ENCODE peak calls at places on chromosomes 1 and 21, in five cellular contexts. B is GM12878, W is HepG2, D is H1, H is K562. Q is an unnamed sample. For H3K36me3, the result is how much of the 10 kb centered on the place peaks cover.

GRCh38 chr1:35809156-35810095 is 1.6 kb downstream of the AGO4 start:
- DNase-seq in H (no peak), B (no peak), W (no peak), D (no peak), Q (no peak)

GRCh38 chr21:31514598-31514997 is 144.9 kb upstream of the SOD1 start:
- DNase-seq in H (no peak), D (no peak), W (no peak), B (no peak), Q (peak)

GRCh38 chr21:29322570-29322957 is 23.8 kb downstream of the BACH1 start:
- DNase-seq in W (no peak), B (no peak), D (no peak), H (no peak), Q (no peak)

GRCh38 chr1:29651684-29652665 is 415.7 kb downstream of the PTPRU start:
- DNase-seq in D (no peak), B (no peak), H (no peak), W (no peak), Q (peak)

GRCh38 chr1:38962113-38962512 is 20.5 kb upstream of the RHBDL2 start:
- DNase-seq in W (no peak), D (no peak), B (no peak), H (no peak), Q (no peak)

GRCh38 chr1:183301239-183301638 is 115.2 kb downstream of the LAMC2 start:
- DNase-seq in D (no peak), B (no peak), W (no peak), H (no peak), Q (no peak)

GRCh38 chr1:17795836-17796645 is 40.9 kb downstream of the ACTL8 start:
- DNase-seq in W (no peak), D (no peak), H (no peak), B (no peak), Q (no peak)

GRCh38 chr1:175313672-175314225 is 121.2 kb upstream of the KIAA0040 start:
- DNase-seq in B (no peak), D (no peak), W (peak), H (no peak), Q (no peak)

GRCh38 chr1:3530931-3531818 is 76.7 kb downstream of the ARHGEF16 start:
- DNase-seq in H (peak), W (peak), B (no peak), D (peak), Q (peak)

GRCh38 chr1:246199086-246199485 is 308.0 kb downstream of the SMYD3 start:
- DNase-seq in D (no peak), W (no peak), B (no peak), H (no peak), Q (no peak)

GRCh38 chr1:227894306-227894721 is 53.4 kb downstream of the WNT9A start:
- DNase-seq in B (no peak), D (no peak), W (no peak), H (no peak), Q (no peak)

GRCh38 chr1:71071720-71072119 is 9.1 kb downstream of the ZRANB2 start:
- DNase-seq in H (no peak), D (no peak), B (no peak), W (no peak), Q (no peak)

GRCh38 chr1:235470741-235471439 is 33.4 kb downstream of the B3GALNT2 start:
- DNase-seq in H (no peak), B (no peak), D (no peak), W (no peak), Q (no peak)

GRCh38 chr1:42684139-42684538 is 1.9 kb downstream of the YBX1 start:
- DNase-seq in W (peak), B (no peak), H (no peak), D (no peak), Q (peak)

GRCh38 chr1:228956864-228957263 is 221.6 kb downstream of the RHOU start:
- DNase-seq in H (no peak), D (no peak), B (no peak), W (no peak), Q (no peak)

GRCh38 chr1:110645962-110646735 is 28.6 kb downstream of the KCNA3 start:
- DNase-seq in W (no peak), H (no peak), B (no peak), D (no peak), Q (no peak)

GRCh38 chr1:109618614-109619404 is 607 bp downstream of the GNAT2 start:
- DNase-seq in D (no peak), W (peak), B (no peak), H (no peak), Q (no peak)

GRCh38 chr1:65075123-65075976 is 72.7 kb upstream of the AK4 start:
- DNase-seq in B (no peak), H (peak), D (no peak), W (peak), Q (peak)

GRCh38 chr21:31416465-31416864 is 72.4 kb upstream of the TIAM1 start:
- DNase-seq in D (no peak), H (no peak), W (no peak), B (no peak), Q (no peak)

GRCh38 chr1:37177230-37177864 is 143.0 kb upstream of the GRIK3 start:
- DNase-seq in H (peak), D (peak), B (no peak), W (peak), Q (peak)

GRCh38 chr21:25790122-25790951 is 55.6 kb downstream of the GABPA start:
- DNase-seq in H (no peak), D (no peak), B (no peak), W (peak), Q (peak)

GRCh38 chr21:41892726-41893125 is 13.6 kb upstream of the PRDM15 start:
- DNase-seq in D (no peak), B (no peak), H (no peak), W (no peak), Q (no peak)

GRCh38 chr1:243447342-243447741 is 191.5 kb downstream of the SDCCAG8 start:
- DNase-seq in B (no peak), W (no peak), H (peak), D (no peak), Q (no peak)

GRCh38 chr21:25700741-25701140 is 34.0 kb downstream of the ATP5PF start:
- DNase-seq in W (no peak), H (no peak), B (no peak), D (no peak), Q (no peak)

GRCh38 chr21:34123609-34124008 is 50.2 kb downstream of the MRPS6 start:
- DNase-seq in B (no peak), H (no peak), W (no peak), D (no peak), Q (no peak)
- H3K36me3 ChIP-seq in B (under half), H (under half), W (under half), D (under half), Q (under half)

GRCh38 chr1:59819566-59820438 is 5.1 kb downstream of the HOOK1 start:
- DNase-seq in D (no peak), H (no peak), W (no peak), B (no peak), Q (no peak)

GRCh38 chr1:59816318-59816878 is 1.6 kb downstream of the HOOK1 start:
- DNase-seq in B (no peak), H (no peak), W (no peak), D (no peak), Q (no peak)

GRCh38 chr1:59814180-59814900 is 409 bp upstream of the HOOK1 start:
- DNase-seq in D (peak), B (peak), W (peak), H (no peak), Q (peak)

GRCh38 chr1:59815892-59816291 is 1.1 kb downstream of the HOOK1 start:
- DNase-seq in H (no peak), B (no peak), D (no peak), W (peak), Q (no peak)

DNA sequence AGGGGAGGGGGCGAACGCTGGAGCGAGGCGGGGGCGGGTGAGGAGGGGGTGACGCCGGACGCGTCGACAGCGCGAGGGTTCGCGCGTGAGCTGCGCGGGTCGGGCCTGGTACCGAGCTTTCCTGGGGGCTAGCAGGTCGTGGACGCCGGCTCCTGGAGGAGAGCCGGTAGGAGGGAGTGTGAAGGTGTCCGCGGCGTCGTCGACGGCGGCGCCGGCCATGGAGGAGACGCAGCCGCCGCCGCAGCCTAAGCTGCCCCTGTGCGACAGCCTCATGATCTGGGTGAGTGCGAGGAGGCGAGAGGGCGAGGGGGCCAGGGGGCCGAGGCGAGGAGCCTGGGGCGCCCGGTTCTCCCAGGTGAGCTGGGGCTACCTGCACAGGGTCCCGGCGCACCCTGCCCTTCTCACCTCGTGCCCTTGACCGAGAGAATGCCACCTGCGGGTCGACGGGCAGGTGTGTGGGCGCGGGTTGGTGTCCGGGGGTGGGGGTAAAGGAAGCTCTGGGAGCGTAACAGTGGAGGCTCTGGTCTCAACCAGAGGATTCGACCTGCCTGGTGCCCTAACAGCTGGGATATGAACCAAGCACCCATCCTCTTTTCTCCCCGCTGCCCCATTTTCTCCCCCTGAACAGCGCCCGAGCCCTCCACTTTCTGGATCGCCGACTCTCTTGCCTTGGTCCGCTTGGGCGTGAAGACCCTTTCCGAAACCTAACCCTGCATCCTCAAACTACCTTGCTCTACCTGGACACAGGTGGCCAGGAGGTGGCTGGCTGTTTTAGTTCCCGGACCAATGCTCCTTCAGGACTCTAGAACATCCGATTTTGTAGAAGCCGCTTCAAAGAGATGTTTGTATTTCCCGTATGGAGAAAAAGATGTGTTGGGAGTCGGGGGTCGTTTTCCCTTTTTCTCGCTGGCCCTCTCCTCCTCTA is at the start of gene HOOK1:
- DNase-seq in B (no peak), W (no peak), H (no peak), D (peak), Q (no peak)
- TF ChIP-seq TAF1 in B (no peak), W (peak), H (no peak), D (peak), Q (no peak)

DNA sequence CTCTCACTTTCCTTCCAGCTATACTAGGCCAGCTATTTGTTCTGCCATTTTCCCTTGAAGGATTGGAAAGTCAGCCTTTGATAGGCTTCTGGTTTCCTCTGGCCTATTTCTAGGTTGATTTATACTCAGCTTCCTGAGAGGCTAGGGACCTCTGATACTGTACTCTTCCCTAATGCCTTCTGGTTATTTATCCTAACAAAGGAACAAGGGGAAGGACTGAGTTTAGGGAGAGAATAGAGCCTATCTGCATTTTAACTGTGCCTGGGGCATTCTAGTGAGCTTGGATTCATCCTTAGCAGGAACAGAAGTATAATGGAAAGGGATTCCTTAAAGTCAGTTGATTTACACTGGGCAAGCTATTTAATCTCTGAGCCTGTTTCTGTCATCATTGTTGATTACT is 11.8 kb upstream of the TMEM39B start:
- DNase-seq in H (no peak), B (no peak), W (no peak), D (no peak), Q (no peak)
- H3K36me3 ChIP-seq in H (half or more), B (under half), W (under half), D (under half), Q (half or more)

DNA sequence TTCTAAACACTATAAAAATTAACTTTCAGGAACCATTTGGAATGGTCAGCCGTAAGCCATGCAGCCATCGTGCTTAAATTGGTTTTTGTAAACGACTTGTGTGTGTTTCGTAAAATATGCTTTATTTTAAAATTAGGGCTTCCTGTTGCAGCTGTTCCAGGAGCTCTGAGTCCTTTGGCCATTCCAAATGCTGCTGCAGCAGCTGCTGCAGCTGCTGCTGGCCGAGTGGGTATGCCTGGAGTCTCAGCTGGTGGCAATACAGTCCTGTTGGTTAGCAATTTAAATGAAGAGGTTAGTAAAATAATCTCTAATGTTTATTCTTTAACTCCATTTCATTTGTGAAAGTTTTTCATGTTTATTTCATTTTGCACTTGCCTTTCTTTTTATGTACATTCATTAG is 83.1 kb downstream of the PTBP2 start:
- DNase-seq in D (no peak), B (no peak), W (no peak), H (no peak), Q (no peak)
- TF ChIP-seq TAF1 in D (no peak), B (no peak), W (no peak), H (no peak), Q (no peak)

DNA sequence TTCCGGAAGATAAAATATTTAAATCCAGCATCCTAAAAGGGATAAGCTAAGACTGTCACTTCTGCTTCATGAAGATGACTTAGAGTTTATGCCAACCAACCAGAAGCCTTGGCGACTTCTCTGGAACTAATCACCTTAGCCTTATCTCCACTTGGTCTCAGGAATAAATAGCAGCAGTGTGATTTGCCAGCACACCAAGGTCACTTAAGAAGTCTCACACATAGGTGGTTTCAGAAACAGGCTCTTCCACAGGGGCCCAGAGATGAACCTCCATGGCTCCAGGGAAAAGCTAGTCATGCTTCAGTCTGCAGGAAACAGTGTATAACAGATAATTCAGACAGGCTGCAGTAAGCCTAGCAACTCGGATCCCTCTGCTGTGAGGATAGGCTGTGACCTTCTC is 84.8 kb downstream of the WLS start:
- DNase-seq in H (no peak), W (no peak), B (no peak), D (no peak), Q (no peak)
- H3K36me3 ChIP-seq in H (under half), W (under half), B (under half), D (under half), Q (half or more)

DNA sequence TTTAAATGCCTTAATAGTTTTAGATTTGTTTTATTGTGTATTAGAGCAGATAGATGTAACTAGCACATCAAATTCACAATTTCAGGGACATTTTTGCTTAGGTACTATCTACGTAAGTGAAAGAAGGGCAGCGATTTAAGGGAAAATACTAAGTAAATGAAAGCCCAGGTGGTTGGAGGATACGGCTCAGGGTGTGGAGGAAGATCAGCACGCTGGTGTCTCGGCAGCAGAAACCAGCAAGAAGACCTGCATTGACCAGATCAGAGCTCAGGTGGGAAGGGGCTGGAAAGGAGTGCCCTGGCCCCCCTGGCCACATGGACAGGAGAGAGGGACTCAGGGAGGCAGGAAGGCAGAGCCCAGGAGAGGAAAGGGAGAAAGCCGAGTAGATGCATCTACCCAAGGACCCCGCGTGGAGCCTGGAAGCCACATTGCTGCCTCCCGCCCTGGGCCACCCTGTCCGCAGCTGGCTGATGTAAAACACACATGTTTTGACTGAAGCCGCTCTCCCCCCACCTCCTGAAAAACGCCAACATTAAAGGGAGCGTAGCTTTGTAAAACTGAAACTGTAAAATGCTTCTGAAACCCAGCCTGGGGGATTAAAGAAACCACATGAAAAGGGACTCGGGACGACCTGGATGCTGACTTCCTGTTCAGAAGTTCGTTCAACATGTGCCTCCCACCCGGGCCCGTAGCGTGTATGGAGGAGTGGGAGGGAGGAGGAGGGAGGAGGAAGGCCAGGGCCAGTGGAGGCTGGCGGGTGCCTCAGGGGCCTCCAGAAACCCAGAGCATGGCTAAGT is 72.6 kb upstream of the TARDBP start:
- DNase-seq in W (peak), H (no peak), B (peak), D (no peak), Q (peak)
- TF ChIP-seq TAF1 in W (no peak), H (no peak), B (no peak), D (no peak), Q (no peak)

GRCh38 chr1:203045821-203046594 is 19.7 kb downstream of the PPFIA4 start:
- DNase-seq in B (no peak), H (no peak), D (no peak), W (no peak), Q (no peak)
- H3K36me3 ChIP-seq in B (under half), H (under half), D (under half), W (under half), Q (under half)

GRCh38 chr1:66932291-66932690 is 7.5 kb downstream of the MIER1 start:
- DNase-seq in W (no peak), H (no peak), D (no peak), B (no peak), Q (no peak)

GRCh38 chr1:66930823-66931174 is 6.0 kb downstream of the MIER1 start:
- DNase-seq in W (no peak), D (no peak), B (no peak), H (no peak), Q (no peak)

GRCh38 chr1:66929999-66930822 is 5.4 kb downstream of the MIER1 start:
- DNase-seq in W (peak), B (peak), H (peak), D (peak), Q (peak)

GRCh38 chr1:66929691-66929998 is 4.9 kb downstream of the MIER1 start:
- DNase-seq in W (no peak), H (no peak), B (no peak), D (no peak), Q (no peak)

GRCh38 chr1:66931548-66932124 is 6.8 kb downstream of the MIER1 start:
- DNase-seq in H (no peak), B (no peak), W (no peak), D (no peak), Q (no peak)
- TF ChIP-seq TAF1 in H (no peak), B (no peak), W (no peak), D (no peak), Q (no peak)

GRCh38 chr1:53766766-53767409 is 27.9 kb upstream of the GLIS1 start:
- DNase-seq in W (no peak), B (no peak), H (no peak), D (no peak), Q (no peak)

GRCh38 chr1:53766194-53766748 is 27.3 kb upstream of the GLIS1 start:
- DNase-seq in B (no peak), W (no peak), H (no peak), D (no peak), Q (no peak)

GRCh38 chr1:53769780-53770179 is 30.8 kb upstream of the GLIS1 start:
- DNase-seq in B (no peak), D (no peak), W (no peak), H (no peak), Q (no peak)

GRCh38 chr1:53771648-53772047 is 32.7 kb upstream of the GLIS1 start:
- DNase-seq in H (no peak), D (no peak), W (no peak), B (no peak), Q (no peak)

GRCh38 chr1:53769184-53769583 is 30.2 kb upstream of the GLIS1 start:
- DNase-seq in B (no peak), W (no peak), D (no peak), H (no peak), Q (no peak)
- H3K36me3 ChIP-seq in B (under half), W (under half), D (under half), H (half or more), Q (under half)

DNA sequence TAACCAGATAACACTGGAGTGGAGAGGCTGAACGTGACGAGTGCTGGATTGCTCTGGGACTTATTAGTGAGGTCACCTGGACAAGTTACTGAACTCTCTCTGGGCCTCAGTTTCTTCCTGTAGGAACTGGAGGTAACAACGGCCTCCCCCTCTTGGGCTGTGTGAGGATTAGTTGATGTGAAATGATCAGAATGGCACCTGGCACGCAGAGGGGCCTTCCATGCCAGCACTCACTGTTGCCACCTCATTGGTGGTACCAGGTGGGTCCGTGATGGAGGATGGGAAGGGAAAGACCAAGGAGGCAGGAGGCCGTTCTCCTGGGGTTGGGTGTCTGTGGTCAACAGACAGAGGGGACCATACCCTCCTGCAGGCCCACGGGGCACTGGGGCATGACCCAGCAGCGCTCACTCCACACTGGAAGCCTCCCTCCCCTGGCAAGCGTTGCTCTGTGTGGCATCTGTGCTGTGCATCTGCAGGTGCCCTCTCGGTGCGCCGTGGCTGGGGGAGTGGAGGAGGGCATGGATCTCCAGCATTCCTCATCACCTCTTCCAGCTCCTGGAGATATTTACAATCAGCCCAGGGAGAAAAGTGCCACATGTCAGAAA is 349.5 kb upstream of the VAMP3 start:
- DNase-seq in W (no peak), H (no peak), B (no peak), D (no peak), Q (peak)
- TF ChIP-seq TAF1 in W (no peak), H (no peak), B (no peak), D (no peak), Q (no peak)

Q was measured in SK-N-SH.